ENCODE peak calls at places on chromosomes 4 and X, in nine cellular contexts. One of them, this sample, is unnamed. For H3K4me1, the result is how much of the 10 kb centered on the place peaks cover.

GRCh38 chr4:77308843-77309242 is 151.8 kb downstream of the CCNG2 start:
- DNase-seq in body of pancreas: peak
- DNase-seq in CD8-positive, alpha-beta T cell: no peak
- DNase-seq in MM.1S: peak
- DNase-seq in aorta: no peak
- DNase-seq in upper lobe of right lung: no peak
- DNase-seq in transverse colon: no peak
- DNase-seq in heart right ventricle: no peak
- DNase-seq in HCT116: peak
- DNase-seq in this sample: no peak

GRCh38 chr4:3480528-3481112 is 17.5 kb downstream of the DOK7 start:
- DNase-seq in body of pancreas: peak
- DNase-seq in CD8-positive, alpha-beta T cell: peak
- DNase-seq in MM.1S: peak
- DNase-seq in aorta: peak
- DNase-seq in upper lobe of right lung: peak
- DNase-seq in transverse colon: peak
- DNase-seq in heart right ventricle: peak
- DNase-seq in HCT116: peak
- DNase-seq in this sample: peak

GRCh38 chrX:18873189-18873791 is 110.6 kb downstream of the PHKA2 start:
- DNase-seq in body of pancreas: no peak
- DNase-seq in CD8-positive, alpha-beta T cell: no peak
- DNase-seq in MM.1S: no peak
- DNase-seq in aorta: peak
- DNase-seq in upper lobe of right lung: no peak
- DNase-seq in transverse colon: no peak
- DNase-seq in heart right ventricle: peak
- DNase-seq in HCT116: peak
- DNase-seq in this sample: peak

GRCh38 chr4:86014599-86014998 is 345.3 kb downstream of the MAPK10 start:
- DNase-seq in body of pancreas: no peak
- DNase-seq in CD8-positive, alpha-beta T cell: no peak
- DNase-seq in MM.1S: no peak
- DNase-seq in aorta: no peak
- DNase-seq in upper lobe of right lung: no peak
- DNase-seq in transverse colon: no peak
- DNase-seq in heart right ventricle: no peak
- DNase-seq in HCT116: no peak
- DNase-seq in this sample: no peak

GRCh38 chr4:118684873-118685811 is at the start of gene METTL14:
- DNase-seq in body of pancreas: peak
- DNase-seq in CD8-positive, alpha-beta T cell: peak
- DNase-seq in MM.1S: peak
- DNase-seq in aorta: peak
- DNase-seq in upper lobe of right lung: peak
- DNase-seq in transverse colon: peak
- DNase-seq in heart right ventricle: peak
- DNase-seq in HCT116: peak
- DNase-seq in this sample: peak

GRCh38 chrX:24343719-24344118 is 16.7 kb upstream of the SUPT20HL1 start:
- DNase-seq in body of pancreas: no peak
- DNase-seq in CD8-positive, alpha-beta T cell: no peak
- DNase-seq in MM.1S: no peak
- DNase-seq in aorta: no peak
- DNase-seq in upper lobe of right lung: no peak
- DNase-seq in transverse colon: no peak
- DNase-seq in heart right ventricle: no peak
- DNase-seq in HCT116: no peak
- DNase-seq in this sample: no peak

GRCh38 chr4:183867247-183867646 is 37.9 kb upstream of the STOX2 start:
- DNase-seq in body of pancreas: no peak
- DNase-seq in CD8-positive, alpha-beta T cell: no peak
- DNase-seq in MM.1S: no peak
- DNase-seq in aorta: no peak
- DNase-seq in upper lobe of right lung: no peak
- DNase-seq in transverse colon: no peak
- DNase-seq in heart right ventricle: no peak
- DNase-seq in HCT116: no peak
- DNase-seq in this sample: no peak

GRCh38 chr4:45455217-45455616 is 668.6 kb downstream of the GABRG1 start:
- DNase-seq in body of pancreas: no peak
- DNase-seq in CD8-positive, alpha-beta T cell: no peak
- DNase-seq in MM.1S: no peak
- DNase-seq in aorta: no peak
- DNase-seq in upper lobe of right lung: no peak
- DNase-seq in transverse colon: no peak
- DNase-seq in heart right ventricle: no peak
- DNase-seq in HCT116: no peak
- DNase-seq in this sample: no peak

GRCh38 chr4:139773560-139774318 is 108.1 kb downstream of the MGST2 start:
- DNase-seq in body of pancreas: no peak
- DNase-seq in CD8-positive, alpha-beta T cell: no peak
- DNase-seq in MM.1S: no peak
- DNase-seq in aorta: no peak
- DNase-seq in upper lobe of right lung: no peak
- DNase-seq in transverse colon: no peak
- DNase-seq in heart right ventricle: no peak
- DNase-seq in HCT116: no peak
- DNase-seq in this sample: no peak

GRCh38 chrX:13938053-13938765 is 91.5 kb downstream of the GEMIN8 start:
- DNase-seq in body of pancreas: peak
- DNase-seq in CD8-positive, alpha-beta T cell: no peak
- DNase-seq in MM.1S: peak
- DNase-seq in aorta: peak
- DNase-seq in upper lobe of right lung: peak
- DNase-seq in transverse colon: peak
- DNase-seq in heart right ventricle: peak
- DNase-seq in HCT116: no peak
- DNase-seq in this sample: peak

GRCh38 chr4:107719211-107719926 is 665 bp downstream of the PAPSS1 start:
- DNase-seq in body of pancreas: no peak
- DNase-seq in CD8-positive, alpha-beta T cell: no peak
- DNase-seq in MM.1S: peak
- DNase-seq in aorta: no peak
- DNase-seq in upper lobe of right lung: no peak
- DNase-seq in transverse colon: no peak
- DNase-seq in heart right ventricle: no peak
- DNase-seq in HCT116: no peak
- DNase-seq in this sample: no peak

GRCh38 chrX:39613997-39614679 is 483.6 kb downstream of the BCOR start:
- DNase-seq in body of pancreas: peak
- DNase-seq in CD8-positive, alpha-beta T cell: no peak
- DNase-seq in MM.1S: peak
- DNase-seq in aorta: no peak
- DNase-seq in upper lobe of right lung: peak
- DNase-seq in transverse colon: peak
- DNase-seq in heart right ventricle: no peak
- DNase-seq in HCT116: no peak
- DNase-seq in this sample: no peak

GRCh38 chrX:45584717-45585116 is 384.0 kb upstream of the DIPK2B start:
- DNase-seq in body of pancreas: no peak
- DNase-seq in CD8-positive, alpha-beta T cell: no peak
- DNase-seq in MM.1S: no peak
- DNase-seq in aorta: no peak
- DNase-seq in upper lobe of right lung: no peak
- DNase-seq in transverse colon: no peak
- DNase-seq in heart right ventricle: no peak
- DNase-seq in HCT116: no peak
- DNase-seq in this sample: no peak

GRCh38 chr4:127732623-127733199 is 2.5 kb downstream of the SLC25A31 start:
- DNase-seq in body of pancreas: no peak
- DNase-seq in CD8-positive, alpha-beta T cell: no peak
- DNase-seq in MM.1S: peak
- DNase-seq in aorta: no peak
- DNase-seq in upper lobe of right lung: no peak
- DNase-seq in transverse colon: no peak
- DNase-seq in heart right ventricle: no peak
- DNase-seq in HCT116: peak
- DNase-seq in this sample: no peak

GRCh38 chrX:105302246-105302645 is 81.8 kb upstream of the TEX13A start:
- DNase-seq in body of pancreas: no peak
- DNase-seq in CD8-positive, alpha-beta T cell: no peak
- DNase-seq in MM.1S: no peak
- DNase-seq in aorta: no peak
- DNase-seq in upper lobe of right lung: no peak
- DNase-seq in transverse colon: no peak
- DNase-seq in heart right ventricle: no peak
- DNase-seq in HCT116: no peak
- DNase-seq in this sample: no peak

GRCh38 chr4:88291003-88291402 is 6.6 kb upstream of the PPM1K start:
- DNase-seq in body of pancreas: peak
- DNase-seq in CD8-positive, alpha-beta T cell: no peak
- DNase-seq in MM.1S: no peak
- DNase-seq in aorta: no peak
- DNase-seq in upper lobe of right lung: no peak
- DNase-seq in transverse colon: no peak
- DNase-seq in heart right ventricle: no peak
- DNase-seq in HCT116: peak
- DNase-seq in this sample: no peak

GRCh38 chrX:48751343-48751742 is 10.2 kb upstream of the GLOD5 start:
- DNase-seq in body of pancreas: no peak
- DNase-seq in CD8-positive, alpha-beta T cell: no peak
- DNase-seq in MM.1S: peak
- DNase-seq in aorta: no peak
- DNase-seq in upper lobe of right lung: no peak
- DNase-seq in transverse colon: no peak
- DNase-seq in heart right ventricle: no peak
- DNase-seq in HCT116: no peak
- DNase-seq in this sample: no peak

GRCh38 chr4:154329939-154330338 is 161.7 kb downstream of the DCHS2 start:
- DNase-seq in body of pancreas: no peak
- DNase-seq in CD8-positive, alpha-beta T cell: no peak
- DNase-seq in MM.1S: no peak
- DNase-seq in aorta: peak
- DNase-seq in upper lobe of right lung: no peak
- DNase-seq in transverse colon: peak
- DNase-seq in heart right ventricle: no peak
- DNase-seq in HCT116: no peak
- DNase-seq in this sample: no peak

GRCh38 chr4:87056884-87057283 is 122.1 kb downstream of the AFF1 start:
- DNase-seq in body of pancreas: no peak
- DNase-seq in CD8-positive, alpha-beta T cell: no peak
- DNase-seq in MM.1S: no peak
- DNase-seq in aorta: no peak
- DNase-seq in upper lobe of right lung: no peak
- DNase-seq in transverse colon: peak
- DNase-seq in heart right ventricle: no peak
- DNase-seq in HCT116: no peak
- DNase-seq in this sample: no peak
- H3K4me1 ChIP-seq in body of pancreas: half or more
- H3K4me1 ChIP-seq in CD8-positive, alpha-beta T cell: under half
- H3K4me1 ChIP-seq in MM.1S: under half
- H3K4me1 ChIP-seq in aorta: under half
- H3K4me1 ChIP-seq in upper lobe of right lung: half or more
- H3K4me1 ChIP-seq in transverse colon: half or more
- H3K4me1 ChIP-seq in heart right ventricle: half or more
- H3K4me1 ChIP-seq in HCT116: under half
- H3K4me1 ChIP-seq in this sample: half or more

GRCh38 chr4:176778063-176778462 is 14.7 kb downstream of the VEGFC start:
- DNase-seq in body of pancreas: no peak
- DNase-seq in CD8-positive, alpha-beta T cell: no peak
- DNase-seq in MM.1S: no peak
- DNase-seq in aorta: no peak
- DNase-seq in upper lobe of right lung: no peak
- DNase-seq in transverse colon: no peak
- DNase-seq in heart right ventricle: no peak
- DNase-seq in HCT116: no peak
- DNase-seq in this sample: no peak
- H3K27ac ChIP-seq in body of pancreas: no peak
- H3K27ac ChIP-seq in CD8-positive, alpha-beta T cell: no peak
- H3K27ac ChIP-seq in MM.1S: no peak
- H3K27ac ChIP-seq in aorta: no peak
- H3K27ac ChIP-seq in upper lobe of right lung: no peak
- H3K27ac ChIP-seq in transverse colon: no peak
- H3K27ac ChIP-seq in heart right ventricle: no peak
- H3K27ac ChIP-seq in HCT116: no peak
- H3K27ac ChIP-seq in this sample: no peak

GRCh38 chr4:70704333-70705145 is 16.2 kb downstream of the UTP3 start:
- DNase-seq in body of pancreas: peak
- DNase-seq in CD8-positive, alpha-beta T cell: peak
- DNase-seq in MM.1S: peak
- DNase-seq in aorta: peak
- DNase-seq in upper lobe of right lung: peak
- DNase-seq in transverse colon: peak
- DNase-seq in heart right ventricle: peak
- DNase-seq in HCT116: peak
- DNase-seq in this sample: peak

GRCh38 chr4:70705146-70705855 is 16.5 kb upstream of the RUFY3 start:
- DNase-seq in body of pancreas: peak
- DNase-seq in CD8-positive, alpha-beta T cell: peak
- DNase-seq in MM.1S: peak
- DNase-seq in aorta: peak
- DNase-seq in upper lobe of right lung: peak
- DNase-seq in transverse colon: peak
- DNase-seq in heart right ventricle: peak
- DNase-seq in HCT116: no peak
- DNase-seq in this sample: peak

GRCh38 chr4:70703695-70704332 is 15.5 kb downstream of the UTP3 start:
- DNase-seq in body of pancreas: peak
- DNase-seq in CD8-positive, alpha-beta T cell: no peak
- DNase-seq in MM.1S: no peak
- DNase-seq in aorta: no peak
- DNase-seq in upper lobe of right lung: no peak
- DNase-seq in transverse colon: peak
- DNase-seq in heart right ventricle: no peak
- DNase-seq in HCT116: no peak
- DNase-seq in this sample: no peak

GRCh38 chr4:70705856-70706461 is 15.8 kb upstream of the RUFY3 start:
- DNase-seq in body of pancreas: no peak
- DNase-seq in CD8-positive, alpha-beta T cell: no peak
- DNase-seq in MM.1S: no peak
- DNase-seq in aorta: no peak
- DNase-seq in upper lobe of right lung: no peak
- DNase-seq in transverse colon: no peak
- DNase-seq in heart right ventricle: no peak
- DNase-seq in HCT116: no peak
- DNase-seq in this sample: no peak

GRCh38 chr4:70706516-70706915 is 15.2 kb upstream of the RUFY3 start:
- DNase-seq in body of pancreas: no peak
- DNase-seq in CD8-positive, alpha-beta T cell: no peak
- DNase-seq in MM.1S: no peak
- DNase-seq in aorta: no peak
- DNase-seq in upper lobe of right lung: no peak
- DNase-seq in transverse colon: no peak
- DNase-seq in heart right ventricle: no peak
- DNase-seq in HCT116: no peak
- DNase-seq in this sample: no peak
- H3K4me3 ChIP-seq in body of pancreas: no peak
- H3K4me3 ChIP-seq in CD8-positive, alpha-beta T cell: no peak
- H3K4me3 ChIP-seq in MM.1S: peak
- H3K4me3 ChIP-seq in aorta: peak
- H3K4me3 ChIP-seq in upper lobe of right lung: peak
- H3K4me3 ChIP-seq in transverse colon: peak
- H3K4me3 ChIP-seq in heart right ventricle: peak
- H3K4me3 ChIP-seq in HCT116: peak
- H3K4me3 ChIP-seq in this sample: peak

DNA sequence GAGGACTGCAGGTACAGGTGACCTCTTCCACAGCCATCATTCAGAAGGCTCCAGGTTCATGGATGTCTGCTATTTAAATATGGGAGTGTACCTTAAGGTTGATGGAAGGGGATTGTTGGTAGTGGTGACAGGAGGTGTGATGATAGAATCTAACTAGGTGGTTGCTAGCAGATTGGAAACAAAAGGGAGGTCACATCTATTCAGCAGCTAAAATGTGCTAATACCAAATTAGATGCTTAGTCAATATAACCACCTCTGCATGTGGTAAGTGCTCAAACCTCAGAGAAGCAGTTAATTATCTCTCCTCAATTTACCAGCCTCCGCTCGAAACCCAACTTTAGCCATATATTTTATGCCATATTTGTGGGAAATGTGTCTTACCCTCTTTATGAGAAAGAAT is 98.7 kb upstream of the CCSER1 start:
- DNase-seq in body of pancreas: no peak
- DNase-seq in CD8-positive, alpha-beta T cell: no peak
- DNase-seq in MM.1S: no peak
- DNase-seq in aorta: no peak
- DNase-seq in upper lobe of right lung: no peak
- DNase-seq in transverse colon: no peak
- DNase-seq in heart right ventricle: no peak
- DNase-seq in HCT116: no peak
- DNase-seq in this sample: no peak
- H3K4me1 ChIP-seq in body of pancreas: under half
- H3K4me1 ChIP-seq in CD8-positive, alpha-beta T cell: under half
- H3K4me1 ChIP-seq in MM.1S: under half
- H3K4me1 ChIP-seq in aorta: under half
- H3K4me1 ChIP-seq in upper lobe of right lung: under half
- H3K4me1 ChIP-seq in transverse colon: under half
- H3K4me1 ChIP-seq in heart right ventricle: under half
- H3K4me1 ChIP-seq in HCT116: under half
- H3K4me1 ChIP-seq in this sample: under half